ENCODE peak calls at places on chromosomes 5 and 9, in seven cellular contexts. N, A, R, Y, E, J and S are unnamed samples.

GRCh38 chr9:133729646-133730281 is 8.4 kb downstream of the SARDH start:
- DNase-seq in N (no peak), A (no peak), R (no peak), Y (no peak), E (peak), J (no peak), S (no peak)

GRCh38 chr5:149264432-149265069 is 7.1 kb upstream of the AFAP1L1 start:
- DNase-seq in N (no peak), A (peak), R (peak), Y (no peak), E (no peak), J (no peak), S (no peak)

GRCh38 chr5:172541119-172541763 is 86.9 kb upstream of the SH3PXD2B start:
- DNase-seq in N (no peak), A (no peak), R (no peak), Y (peak), E (no peak), J (no peak), S (no peak)

GRCh38 chr9:19493174-19493811 is 84.5 kb downstream of the ACER2 start:
- DNase-seq in N (peak), A (peak), R (peak), Y (peak), E (peak), J (peak), S (peak)

GRCh38 chr5:58088941-58089340 is 370.9 kb downstream of the PLK2 start:
- DNase-seq in N (no peak), A (no peak), R (no peak), Y (no peak), E (no peak), J (no peak), S (no peak)

GRCh38 chr5:159184858-159185381 is 24.4 kb downstream of the RNF145 start:
- DNase-seq in N (peak), A (no peak), R (peak), Y (no peak), E (no peak), J (peak), S (no peak)

GRCh38 chr5:142245776-142246175 is 79.0 kb downstream of the SPRY4 start:
- DNase-seq in N (no peak), A (peak), R (no peak), Y (no peak), E (no peak), J (peak), S (no peak)

GRCh38 chr5:74140409-74140808 is 500.1 kb downstream of the ENC1 start:
- DNase-seq in N (peak), A (no peak), R (no peak), Y (no peak), E (no peak), J (no peak), S (no peak)

GRCh38 chr9:72667181-72667580 is 145.8 kb downstream of the TMC1 start:
- DNase-seq in N (no peak), A (no peak), R (no peak), Y (no peak), E (no peak), J (no peak), S (no peak)

GRCh38 chr9:37529111-37529510 is 43.4 kb downstream of the POLR1E start:
- DNase-seq in N (no peak), A (no peak), R (peak), Y (no peak), E (peak), J (peak), S (no peak)

GRCh38 chr9:113160571-113160970 is 9.8 kb downstream of the SLC31A2 start:
- DNase-seq in N (no peak), A (peak), R (no peak), Y (no peak), E (no peak), J (no peak), S (no peak)

GRCh38 chr9:124613849-124614248 is 106.7 kb upstream of the NR5A1 start:
- DNase-seq in N (no peak), A (no peak), R (no peak), Y (no peak), E (no peak), J (no peak), S (no peak)

GRCh38 chr9:3746296-3747275 is 220.8 kb upstream of the RFX3 start:
- DNase-seq in N (peak), A (no peak), R (no peak), Y (no peak), E (no peak), J (peak), S (no peak)

GRCh38 chr9:73149371-73150067 is 2.1 kb upstream of the ANXA1 start:
- DNase-seq in N (peak), A (no peak), R (no peak), Y (no peak), E (no peak), J (peak), S (no peak)

GRCh38 chr5:54766748-54767147 is 218.6 kb downstream of the ESM1 start:
- DNase-seq in N (no peak), A (peak), R (no peak), Y (no peak), E (no peak), J (no peak), S (no peak)
- TF ChIP-seq CTCF in N (no peak), A (peak), R (no peak), Y (no peak), E (no peak), J (no peak), S (no peak)

GRCh38 chr9:93037476-93037971 is 21.0 kb upstream of the SUSD3 start:
- DNase-seq in N (no peak), A (no peak), R (no peak), Y (peak), E (peak), J (no peak), S (no peak)

GRCh38 chr9:93036887-93037475 is 21.5 kb upstream of the SUSD3 start:
- DNase-seq in N (no peak), A (no peak), R (no peak), Y (no peak), E (peak), J (no peak), S (no peak)

GRCh38 chr9:93035106-93035660 is 23.3 kb upstream of the SUSD3 start:
- DNase-seq in N (no peak), A (no peak), R (no peak), Y (no peak), E (no peak), J (no peak), S (no peak)

GRCh38 chr9:93033541-93033940 is 25.0 kb upstream of the SUSD3 start:
- DNase-seq in N (no peak), A (no peak), R (no peak), Y (no peak), E (no peak), J (no peak), S (no peak)

GRCh38 chr9:93035821-93036351 is 22.6 kb upstream of the SUSD3 start:
- DNase-seq in N (no peak), A (no peak), R (no peak), Y (no peak), E (no peak), J (no peak), S (no peak)
- TF ChIP-seq CTCF in N (peak), A (no peak), R (no peak), Y (no peak), E (no peak), J (no peak), S (no peak)

GRCh38 chr5:63648376-63648775 is 313.9 kb downstream of the HTR1A start:
- DNase-seq in N (no peak), A (peak), R (no peak), Y (no peak), E (no peak), J (no peak), S (no peak)
- TF ChIP-seq CTCF in N (no peak), A (no peak), R (no peak), Y (no peak), E (no peak), J (no peak), S (no peak)

DNA sequence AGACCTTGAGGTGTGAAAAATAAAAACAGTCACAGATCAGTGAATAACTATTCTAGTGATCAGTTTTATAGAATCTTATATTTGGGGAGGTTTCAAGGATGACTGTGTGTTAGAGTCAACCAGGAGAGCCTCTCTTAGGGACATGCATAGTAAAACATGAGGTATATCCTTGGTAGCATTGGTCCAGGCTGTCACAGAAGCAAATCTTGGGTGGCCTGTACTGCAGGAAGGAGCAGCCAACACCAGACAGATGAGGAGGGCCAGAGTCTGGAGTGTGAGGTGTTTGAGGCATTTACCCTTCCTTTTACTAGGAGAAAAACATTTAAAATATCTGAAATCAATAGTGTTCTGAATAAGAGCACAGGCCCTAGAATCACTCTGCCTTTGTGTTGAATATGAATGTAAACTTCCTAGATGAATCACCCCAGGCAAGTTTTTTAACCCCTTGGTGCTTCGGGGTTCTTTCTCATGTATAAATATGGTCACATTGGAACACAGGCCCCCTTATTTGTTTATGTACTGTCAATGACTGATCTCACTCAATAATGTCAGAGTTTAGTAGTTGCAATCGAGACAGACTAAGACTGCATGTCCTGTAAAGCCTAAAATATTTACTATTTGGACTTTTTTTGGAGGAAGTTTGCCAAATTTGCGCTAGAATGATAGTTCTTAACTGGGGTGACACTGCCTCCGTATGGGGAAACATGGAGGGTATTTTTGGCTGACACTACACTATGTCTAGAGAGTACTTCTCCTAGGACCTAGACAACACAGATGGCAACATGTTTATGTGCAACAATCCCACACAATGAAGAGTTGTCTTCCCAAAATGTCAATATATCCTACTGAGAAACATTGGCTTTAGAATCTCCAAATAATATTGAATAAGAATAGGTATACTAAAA is 416.6 kb upstream of the POU5F2 start:
- DNase-seq in N (no peak), A (peak), R (no peak), Y (no peak), E (no peak), J (no peak), S (no peak)
- TF ChIP-seq CTCF in N (no peak), A (peak), R (no peak), Y (no peak), E (no peak), J (no peak), S (no peak)

GRCh38 chr9:106287108-106287631 is 575.8 kb upstream of the ZNF462 start:
- DNase-seq in N (no peak), A (no peak), R (peak), Y (no peak), E (no peak), J (peak), S (no peak)

GRCh38 chr9:106288689-106289088 is 574.3 kb upstream of the ZNF462 start:
- DNase-seq in N (no peak), A (no peak), R (no peak), Y (no peak), E (no peak), J (no peak), S (no peak)

GRCh38 chr9:106284300-106284699 is 578.7 kb upstream of the ZNF462 start:
- DNase-seq in N (no peak), A (peak), R (no peak), Y (no peak), E (no peak), J (no peak), S (peak)

DNA sequence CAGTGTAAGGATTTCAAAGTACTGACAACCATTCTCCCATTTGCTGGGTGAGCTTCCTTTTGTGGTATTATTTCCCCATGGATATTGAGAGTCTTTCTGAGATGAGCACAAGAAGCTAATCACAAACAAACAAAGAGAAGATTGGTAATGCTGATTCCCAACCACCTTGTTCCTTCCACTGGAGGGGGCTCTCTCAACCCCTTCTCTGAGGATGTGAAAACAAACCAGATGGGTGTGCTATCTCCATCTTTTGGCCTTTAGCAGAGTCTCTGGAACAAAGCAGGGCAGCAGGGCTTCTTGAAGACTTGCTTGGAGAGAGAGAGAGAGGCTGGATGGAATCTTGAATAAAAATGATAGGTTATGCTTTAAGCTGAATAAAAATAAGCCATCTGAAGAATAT is 576.7 kb upstream of the ZNF462 start:
- DNase-seq in N (no peak), A (peak), R (peak), Y (no peak), E (no peak), J (peak), S (peak)
- TF ChIP-seq CTCF in N (no peak), A (peak), R (peak), Y (no peak), E (peak), J (peak), S (peak)